ENCODE peak calls at places on chromosome 3, in five cellular contexts. M is thyroid gland, O is endothelial cell, X is fibroblast of mammary gland, K is GM13977. Q is an unnamed sample.

GRCh38 chr3:126557415-126557745 is 1.4 kb downstream of the C3orf22 start:
- DNase-seq in O (peak), X (no peak), K (no peak), M (no peak), Q (no peak)

GRCh38 chr3:25235033-25235432 is 193.0 kb upstream of the RARB start:
- DNase-seq in M (no peak), X (no peak), O (no peak), K (no peak), Q (no peak)

GRCh38 chr3:23760871-23761373 is 44.8 kb upstream of the UBE2E1 start:
- DNase-seq in M (no peak), K (peak), O (no peak), X (no peak), Q (no peak)

GRCh38 chr3:28575100-28575747 is 226.6 kb upstream of the AZI2 start:
- DNase-seq in O (peak), X (no peak), K (no peak), M (peak), Q (no peak)

GRCh38 chr3:157718835-157719234 is 215.6 kb upstream of the VEPH1 start:
- DNase-seq in M (no peak), K (no peak), X (no peak), O (no peak), Q (no peak)

GRCh38 chr3:159499031-159499793 is 489.4 kb upstream of the IL12A start:
- DNase-seq in M (no peak), X (peak), K (no peak), O (no peak), Q (no peak)

GRCh38 chr3:133361435-133361834 is 38.4 kb upstream of the BFSP2 start:
- DNase-seq in O (no peak), K (no peak), X (no peak), M (no peak), Q (no peak)

GRCh38 chr3:119604878-119605277 is 7.2 kb downstream of the PLA1A start:
- DNase-seq in M (no peak), X (peak), O (no peak), K (no peak), Q (no peak)

GRCh38 chr3:102189564-102190339 is 245.1 kb upstream of the ZPLD1 start:
- DNase-seq in M (no peak), O (no peak), K (no peak), X (peak), Q (no peak)

GRCh38 chr3:182909318-182910040 is 70.9 kb downstream of the DCUN1D1 start:
- DNase-seq in O (no peak), X (peak), K (peak), M (no peak), Q (no peak)

GRCh38 chr3:126087552-126088175 is 3.7 kb upstream of the SLC41A3 start:
- DNase-seq in M (no peak), K (no peak), X (no peak), O (no peak), Q (no peak)

GRCh38 chr3:4656646-4657318 is 163.6 kb downstream of the ITPR1 start:
- DNase-seq in M (no peak), K (no peak), X (no peak), O (peak), Q (no peak)

GRCh38 chr3:100006570-100007271 is 107.6 kb downstream of the FILIP1L start:
- DNase-seq in K (no peak), O (no peak), X (peak), M (no peak), Q (no peak)

GRCh38 chr3:50378757-50379156 is 19.4 kb upstream of the TMEM115 start:
- DNase-seq in K (no peak), M (no peak), X (no peak), O (no peak), Q (no peak)

GRCh38 chr3:189995129-189995528 is 125.6 kb downstream of the P3H2 start:
- DNase-seq in X (no peak), K (no peak), M (no peak), O (no peak), Q (no peak)

GRCh38 chr3:30606301-30607031 is at the start of gene TGFBR2:
- DNase-seq in O (peak), X (peak), M (peak), K (peak), Q (peak)

GRCh38 chr3:139108253-139108969 is 63.7 kb upstream of the PRR23C start:
- DNase-seq in X (no peak), O (no peak), M (no peak), K (no peak), Q (no peak)

GRCh38 chr3:9951962-9952805 is at the start of gene PRRT3:
- DNase-seq in M (peak), K (peak), O (peak), X (peak), Q (no peak)

GRCh38 chr3:153615863-153616262 is 453.8 kb downstream of the RAP2B start:
- DNase-seq in M (no peak), O (no peak), X (no peak), K (no peak), Q (no peak)

GRCh38 chr3:31562525-31562924 is 29.8 kb downstream of the STT3B start:
- DNase-seq in K (no peak), X (no peak), M (no peak), O (peak), Q (no peak)

GRCh38 chr3:23648326-23648964 is 157.3 kb upstream of the UBE2E1 start:
- DNase-seq in M (no peak), O (no peak), X (peak), K (no peak), Q (no peak)

GRCh38 chr3:183698318-183698731 is 728 bp downstream of the YEATS2 start:
- DNase-seq in O (peak), K (peak), M (no peak), X (peak), Q (no peak)

GRCh38 chr3:120022729-120023128 is 71.5 kb downstream of the GSK3B start:
- DNase-seq in M (no peak), X (peak), K (no peak), O (no peak), Q (no peak)

GRCh38 chr3:150278843-150279341 is 129.2 kb upstream of the TSC22D2 start:
- DNase-seq in X (no peak), O (no peak), K (no peak), M (no peak), Q (no peak)

GRCh38 chr3:72582211-72582878 is 265.9 kb downstream of the SHQ1 start:
- DNase-seq in O (no peak), M (peak), X (no peak), K (peak), Q (no peak)

GRCh38 chr3:111737712-111738097 is 121.4 kb upstream of the PHLDB2 start:
- DNase-seq in O (no peak), M (peak), X (peak), K (no peak), Q (no peak)

GRCh38 chr3:124277516-124277890 is 285.6 kb upstream of the ROPN1 start:
- DNase-seq in O (no peak), K (no peak), X (peak), M (peak), Q (no peak)

GRCh38 chr3:107506458-107506857 is 16.3 kb upstream of the BBX start:
- DNase-seq in K (no peak), X (peak), O (no peak), M (no peak), Q (no peak)

GRCh38 chr3:106025151-106025722 is 156.4 kb upstream of the CBLB start:
- DNase-seq in M (peak), O (no peak), X (peak), K (no peak), Q (no peak)

GRCh38 chr3:57052662-57053061 is 7.8 kb upstream of the SPATA12 start:
- DNase-seq in M (no peak), X (no peak), K (no peak), O (no peak), Q (no peak)

GRCh38 chr3:134608957-134609525 is 41.8 kb downstream of the KY start:
- DNase-seq in K (no peak), M (no peak), X (no peak), O (no peak), Q (no peak)

GRCh38 chr3:193377591-193377990 is 962 bp downstream of the ATP13A5 start:
- DNase-seq in O (peak), X (no peak), M (no peak), K (no peak), Q (no peak)

GRCh38 chr3:46130631-46131310 is 77.3 kb downstream of the CCR1 start:
- DNase-seq in M (no peak), O (no peak), K (no peak), X (no peak), Q (no peak)

GRCh38 chr3:175879417-175879816 is 1020.3 kb downstream of the NAALADL2 start:
- DNase-seq in O (no peak), M (no peak), K (no peak), X (no peak), Q (no peak)
- TF ChIP-seq CTCF in O (no peak), M (no peak), K (no peak), X (no peak), Q (no peak)

GRCh38 chr3:36992806-36993325 is at the start of gene EPM2AIP1:
- DNase-seq in O (peak), K (no peak), M (peak), X (no peak), Q (no peak)
- TF ChIP-seq CTCF in O (peak), K (peak), M (no peak), X (peak), Q (no peak)

GRCh38 chr3:42247576-42248027 is 18.4 kb downstream of the CCK start:
- DNase-seq in X (peak), O (peak), K (peak), M (peak), Q (no peak)
- TF ChIP-seq CTCF in X (peak), O (peak), K (peak), M (no peak), Q (no peak)

GRCh38 chr3:55645406-55645805 is 158.3 kb upstream of the WNT5A start:
- DNase-seq in K (no peak), X (no peak), M (no peak), O (no peak), Q (no peak)
- TF ChIP-seq CTCF in K (no peak), X (no peak), M (no peak), O (no peak), Q (no peak)

GRCh38 chr3:129132097-129132866 is 10.7 kb upstream of the RAB43 start:
- DNase-seq in M (no peak), X (no peak), K (no peak), O (no peak), Q (no peak)
- TF ChIP-seq CTCF in M (no peak), X (no peak), K (no peak), O (no peak), Q (no peak)

GRCh38 chr3:14274999-14275961 is 96.7 kb downstream of the LSM3 start:
- DNase-seq in K (no peak), X (peak), M (no peak), O (peak), Q (no peak)
- TF ChIP-seq CTCF in K (peak), X (peak), M (no peak), O (peak), Q (no peak)